ENCODE peak calls at places on chromosomes 2 and 18, in eight cellular contexts. P is AG10803, M is lower lobe of right lung, B is kidney, I is fibroblast of the aortic adventitia, T is GM23338, W is fibroblast of pulmonary artery, Q is tibial nerve. X is an unnamed sample.
A peak's percentile ranks its signal among the peaks of the same experiment; 100 is the strongest.

GRCh38 chr2:85915606-85916303 is 27.0 kb upstream of the ST3GAL5 start:
- DNase-seq in P (peak; percentile 91), M (no peak), B (no peak), I (peak; percentile 56), T (no peak), W (no peak), Q (no peak), X (no peak)

GRCh38 chr2:68828887-68829708 is 42.1 kb downstream of the BMP10 start:
- DNase-seq in P (peak; percentile 96), M (peak; percentile 97), B (peak; percentile 98), I (peak; percentile 96), T (peak; percentile 30), W (peak; percentile 99), Q (peak; percentile 98), X (peak; percentile 87)

GRCh38 chr2:207135340-207135739 is 30.4 kb downstream of the KLF7 start:
- DNase-seq in P (peak; percentile 56), M (no peak), B (no peak), I (peak; percentile 24), T (no peak), W (peak; percentile 66), Q (no peak), X (no peak)

GRCh38 chr2:19178175-19178574 is 180.2 kb downstream of the OSR1 start:
- DNase-seq in P (peak; percentile 17), M (no peak), B (no peak), I (peak; percentile 87), T (no peak), W (peak; percentile 52), Q (no peak), X (no peak)

GRCh38 chr2:47554311-47554905 is 151.5 kb downstream of the MSH2 start:
- DNase-seq in P (no peak), M (no peak), B (no peak), I (no peak), T (no peak), W (no peak), Q (no peak), X (no peak)

GRCh38 chr2:130365963-130366362 is 10.1 kb downstream of the PTPN18 start:
- DNase-seq in P (no peak), M (no peak), B (no peak), I (no peak), T (no peak), W (no peak), Q (no peak), X (no peak)

GRCh38 chr2:163667064-163667887 is 68.5 kb downstream of the FIGN start:
- DNase-seq in P (peak; percentile 93), M (no peak), B (no peak), I (peak; percentile 95), T (no peak), W (peak; percentile 98), Q (no peak), X (peak; percentile 95)

GRCh38 chr2:200454839-200455801 is 54.7 kb downstream of the KCTD18 start:
- DNase-seq in P (peak; percentile 55), M (no peak), B (no peak), I (no peak), T (no peak), W (peak; percentile 25), Q (no peak), X (no peak)

GRCh38 chr2:188369365-188369764 is 77.7 kb downstream of the GULP1 start:
- DNase-seq in P (peak; percentile 59), M (no peak), B (no peak), I (peak; percentile 68), T (peak; percentile 68), W (peak; percentile 77), Q (peak; percentile 9), X (no peak)

GRCh38 chr18:49910986-49911385 is 97.7 kb upstream of the ACAA2 start:
- DNase-seq in P (no peak), M (no peak), B (no peak), I (no peak), T (no peak), W (no peak), Q (no peak), X (no peak)

GRCh38 chr2:232611559-232612218 is 21.7 kb upstream of the EFHD1 start:
- DNase-seq in P (peak; percentile 64), M (peak; percentile 79), B (peak; percentile 79), I (peak; percentile 53), T (peak; percentile 80), W (peak; percentile 43), Q (peak; percentile 69), X (no peak)

GRCh38 chr2:8285081-8285480 is 396.8 kb upstream of the ID2 start:
- DNase-seq in P (peak; percentile 10), M (no peak), B (no peak), I (peak; percentile 30), T (peak; percentile 46), W (peak; percentile 27), Q (no peak), X (no peak)

GRCh38 chr18:23966909-23967308 is 47.6 kb upstream of the TTC39C start:
- DNase-seq in P (no peak), M (no peak), B (no peak), I (no peak), T (no peak), W (no peak), Q (no peak), X (no peak)

GRCh38 chr2:240596491-240596931 is 10.0 kb downstream of the CAPN10 start:
- DNase-seq in P (no peak), M (peak; percentile 30), B (peak; percentile 75), I (no peak), T (no peak), W (no peak), Q (no peak), X (no peak)

GRCh38 chr2:10256031-10256524 is 46.6 kb upstream of the HPCAL1 start:
- DNase-seq in P (no peak), M (peak; percentile 41), B (peak; percentile 61), I (no peak), T (no peak), W (no peak), Q (no peak), X (no peak)

GRCh38 chr2:105781274-105781673 is 36.6 kb downstream of the NCK2 start:
- DNase-seq in P (no peak), M (no peak), B (no peak), I (peak; percentile 30), T (no peak), W (peak; percentile 60), Q (no peak), X (no peak)

GRCh38 chr2:46413111-46413510 is 66.3 kb upstream of the TMEM247 start:
- DNase-seq in P (no peak), M (no peak), B (no peak), I (no peak), T (no peak), W (no peak), Q (no peak), X (no peak)

GRCh38 chr2:215652432-215652831 is 216.6 kb upstream of the FN1 start:
- DNase-seq in P (peak; percentile 93), M (no peak), B (no peak), I (peak; percentile 94), T (no peak), W (peak; percentile 33), Q (no peak), X (peak; percentile 39)

GRCh38 chr2:43538034-43538670 is 57.7 kb downstream of the THADA start:
- DNase-seq in P (peak; percentile 6), M (no peak), B (no peak), I (no peak), T (no peak), W (no peak), Q (no peak), X (no peak)

GRCh38 chr2:44358498-44358897 is 2.8 kb downstream of the PREPL start:
- DNase-seq in P (peak; percentile 39), M (peak; percentile 71), B (no peak), I (peak; percentile 65), T (no peak), W (peak; percentile 77), Q (peak; percentile 18), X (no peak)

GRCh38 chr2:180520206-180520605 is 460.2 kb upstream of the UBE2E3 start:
- DNase-seq in P (peak; percentile 8), M (no peak), B (no peak), I (peak; percentile 27), T (no peak), W (peak; percentile 38), Q (no peak), X (no peak)
- TF ChIP-seq CTCF in P (peak; percentile 34), M (no peak), B (no peak), I (peak; percentile 7), T (peak; percentile 32), W (no peak), Q (no peak), X (peak; percentile 32)

DNA sequence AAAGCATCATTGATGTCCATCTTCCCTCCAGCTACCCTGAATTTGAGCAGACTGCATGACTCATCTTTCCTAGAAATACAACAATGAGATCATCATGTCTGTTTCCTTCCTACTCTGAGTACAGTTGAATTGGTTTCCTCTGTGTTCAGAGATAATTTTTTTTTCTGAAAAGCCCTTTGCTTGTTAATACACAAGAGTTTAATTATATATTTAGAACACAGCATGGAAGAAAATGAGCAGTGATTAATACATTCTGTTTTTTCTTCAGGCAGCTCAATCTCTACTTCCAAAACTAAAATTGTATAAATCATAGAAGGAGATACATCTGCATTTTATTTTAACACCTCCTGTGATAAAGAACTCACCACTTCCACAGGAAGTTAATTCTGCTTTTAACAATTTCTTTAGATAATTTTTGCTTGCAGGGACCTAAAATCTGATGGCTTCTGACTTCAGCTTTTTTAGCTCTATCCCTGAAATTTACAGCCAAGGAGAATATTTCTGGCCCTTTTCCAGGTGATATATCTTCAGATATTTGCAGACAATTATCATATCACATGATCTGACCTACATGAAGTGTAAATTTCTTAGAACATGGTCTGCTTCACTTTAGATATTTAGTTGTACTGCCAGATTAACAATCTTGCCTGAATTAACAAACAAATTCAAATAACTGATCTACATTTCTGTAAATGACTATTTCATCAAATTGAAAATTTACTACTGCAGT is 249.0 kb downstream of the TRIB2 start:
- DNase-seq in P (peak; percentile 43), M (no peak), B (no peak), I (peak; percentile 57), T (no peak), W (peak; percentile 77), Q (no peak), X (peak; percentile 11)
- H3K4me3 ChIP-seq in P (no peak overlapping the region), M (no peak overlapping the region), B (no peak overlapping the region), I (no peak overlapping the region), T (no peak overlapping the region), W (no peak overlapping the region), Q (no peak overlapping the region), X (no peak overlapping the region)

GRCh38 chr2:95056461-95057459 is 31.3 kb downstream of the MAL start:
- DNase-seq in P (no peak), M (no peak), B (peak; percentile 86), I (no peak), T (no peak), W (no peak), Q (no peak), X (peak; percentile 27)
- TF ChIP-seq CTCF in P (no peak), M (no peak), B (no peak), I (no peak), T (no peak), W (no peak), Q (no peak), X (no peak)

DNA sequence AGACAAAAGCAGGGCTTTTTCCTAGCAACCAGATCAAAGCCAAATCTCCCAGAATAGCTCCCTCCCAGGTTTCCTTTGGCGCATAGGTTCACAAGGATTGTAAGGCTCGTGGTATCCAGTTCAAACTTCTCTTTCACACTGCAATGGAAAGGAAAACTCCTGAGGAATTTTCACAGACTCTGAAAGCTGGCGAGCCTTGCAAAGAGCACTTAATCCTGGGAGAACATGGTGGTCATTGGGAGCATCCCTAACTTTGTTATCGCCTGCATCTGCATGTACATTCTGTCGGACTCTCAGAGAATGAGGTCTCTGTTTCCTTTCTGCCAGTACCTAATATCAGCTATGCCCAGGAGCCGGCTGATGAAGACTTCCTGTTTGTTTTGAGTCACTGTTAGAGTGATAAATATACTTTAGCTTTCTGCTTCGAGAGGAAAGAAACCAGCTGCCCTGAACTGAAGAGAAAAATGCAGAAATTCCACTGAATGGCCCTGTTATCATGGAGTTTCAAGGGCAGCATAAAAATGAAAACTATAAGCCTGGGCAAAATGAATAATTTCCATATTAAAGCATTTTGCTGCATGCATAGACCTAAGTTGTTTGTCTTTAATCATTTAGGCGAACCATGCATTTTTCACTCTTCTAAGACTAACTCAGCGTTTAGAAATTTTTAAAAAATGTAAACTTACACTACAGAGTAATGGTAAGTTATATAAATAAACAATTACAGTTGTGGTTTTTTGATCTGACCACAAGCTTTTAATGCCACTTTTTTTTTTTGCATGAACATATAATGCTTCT is 76.4 kb upstream of the ZEB2 start:
- DNase-seq in P (no peak), M (no peak), B (no peak), I (peak; percentile 52), T (peak; percentile 17), W (peak; percentile 69), Q (no peak), X (no peak)
- H3K4me3 ChIP-seq in P (no peak overlapping the region), M (peak overlapping the region; percentile 2), B (peak overlapping the region; percentile 19), I (no peak overlapping the region), T (no peak overlapping the region), W (peak overlapping the region; percentile 4), Q (no peak overlapping the region), X (no peak overlapping the region)